ENCODE peak calls at places on chromosomes 16 and 17, in six cellular contexts. F is fibroblast of lung, T is A549, A is colonic mucosa, D is lung, W is tibial nerve. M is an unnamed sample. For H3K4me1, the result is how much of the 10 kb centered on the place peaks cover.

GRCh38 chr17:10031606-10032005 is 126.5 kb upstream of the RCVRN start:
- DNase-seq in W (no peak), T (no peak), F (no peak), D (no peak), A (no peak), M (no peak)

GRCh38 chr16:66902648-66903543 is 15.8 kb downstream of the CDH16 start:
- DNase-seq in A (no peak), D (no peak), F (no peak), T (no peak), W (no peak), M (no peak)

GRCh38 chr16:75254359-75254837 is 3.0 kb upstream of the BCAR1 start:
- DNase-seq in W (no peak), D (peak), T (peak), F (peak), A (peak), M (peak)

GRCh38 chr16:12587170-12587569 is 216.5 kb downstream of the CPPED1 start:
- DNase-seq in F (no peak), W (no peak), A (no peak), D (no peak), T (no peak), M (no peak)

GRCh38 chr17:78748730-78749317 is 33.2 kb downstream of the CYTH1 start:
- DNase-seq in F (peak), W (peak), T (no peak), D (peak), A (peak), M (peak)

GRCh38 chr17:63842173-63842539 is 329 bp downstream of the SMARCD2 start:
- DNase-seq in F (peak), D (no peak), T (no peak), W (no peak), A (peak), M (peak)

GRCh38 chr17:40926341-40926740 is 11.1 kb downstream of the KRT23 start:
- DNase-seq in F (no peak), W (no peak), D (no peak), T (no peak), A (no peak), M (no peak)

GRCh38 chr17:81941484-81942166 is 4.5 kb upstream of the PYCR1 start:
- DNase-seq in D (no peak), F (no peak), W (no peak), T (no peak), A (no peak), M (no peak)

GRCh38 chr16:12661656-12662172 is 142.0 kb downstream of the CPPED1 start:
- DNase-seq in F (peak), W (no peak), D (no peak), T (peak), A (peak), M (no peak)

GRCh38 chr17:40551874-40552768 is 13.2 kb downstream of the CCR7 start:
- DNase-seq in A (peak), F (peak), T (peak), D (peak), W (peak), M (no peak)

GRCh38 chr17:14299261-14300093 is 1.4 kb upstream of the HS3ST3B1 start:
- DNase-seq in F (peak), D (peak), W (no peak), T (no peak), A (peak), M (no peak)

GRCh38 chr17:43720311-43721060 is 38.1 kb downstream of the SOST start:
- DNase-seq in F (peak), A (peak), D (peak), T (peak), W (peak), M (no peak)

GRCh38 chr17:68733241-68734176 is 132.3 kb upstream of the FAM20A start:
- DNase-seq in A (no peak), T (no peak), D (no peak), F (peak), W (peak), M (peak)

GRCh38 chr17:45019177-45019711 is 32.2 kb downstream of the DCAKD start:
- DNase-seq in W (peak), T (peak), F (peak), A (peak), D (no peak), M (no peak)

GRCh38 chr17:79624658-79625478 is 14.0 kb upstream of the RBFOX3 start:
- DNase-seq in W (no peak), A (no peak), T (no peak), D (no peak), F (no peak), M (no peak)

GRCh38 chr16:56836410-56836834 is 28.6 kb upstream of the SLC12A3 start:
- DNase-seq in F (peak), A (no peak), W (no peak), D (no peak), T (no peak), M (no peak)

GRCh38 chr17:8867361-8867981 is at the start of gene PIK3R6:
- DNase-seq in D (no peak), A (no peak), F (no peak), W (no peak), T (no peak), M (no peak)

GRCh38 chr16:46853713-46854443 is 22.9 kb upstream of the C16orf87 start:
- DNase-seq in F (peak), D (peak), T (peak), A (peak), W (peak), M (no peak)

GRCh38 chr17:81420769-81421462 is 25.7 kb downstream of the BAHCC1 start:
- DNase-seq in D (no peak), T (no peak), A (no peak), W (no peak), F (peak), M (no peak)

GRCh38 chr16:1291576-1291974 is 17.9 kb upstream of the UBE2I start:
- DNase-seq in W (no peak), T (no peak), A (no peak), D (no peak), F (no peak), M (no peak)

GRCh38 chr16:3175157-3176153 is 12.5 kb upstream of the OR1F1 start:
- DNase-seq in W (no peak), F (no peak), D (no peak), A (no peak), T (peak), M (peak)

GRCh38 chr16:15404792-15405191 is 9.2 kb downstream of the MPV17L start:
- DNase-seq in W (peak), A (no peak), T (peak), F (no peak), D (no peak), M (no peak)

GRCh38 chr17:31877341-31877740 is 18.3 kb upstream of the COPRS start:
- DNase-seq in T (no peak), D (no peak), F (no peak), A (no peak), W (no peak), M (no peak)

GRCh38 chr16:81650982-81651562 is 128.0 kb upstream of the PLCG2 start:
- DNase-seq in F (peak), D (peak), W (peak), T (no peak), A (peak), M (no peak)

GRCh38 chr16:27465483-27465879 is 63.5 kb downstream of the IL21R start:
- DNase-seq in T (no peak), W (no peak), F (no peak), D (no peak), A (no peak), M (no peak)

GRCh38 chr17:77258638-77259037 is 117.9 kb downstream of the SEC14L1 start:
- DNase-seq in D (no peak), F (no peak), T (no peak), W (no peak), A (no peak), M (no peak)

GRCh38 chr16:2477327-2477726 is 2.4 kb downstream of the TBC1D24 start:
- DNase-seq in F (no peak), W (no peak), A (no peak), D (no peak), T (no peak), M (no peak)

GRCh38 chr16:82136956-82137818 is 32.8 kb downstream of the MPHOSPH6 start:
- DNase-seq in A (no peak), T (no peak), D (no peak), W (no peak), F (peak), M (no peak)

GRCh38 chr16:63188076-63188771 is 1152.0 kb upstream of the CDH8 start:
- DNase-seq in A (peak), F (no peak), T (no peak), D (no peak), W (no peak), M (no peak)

GRCh38 chr17:81396722-81397313 is 1.6 kb downstream of the BAHCC1 start:
- DNase-seq in D (no peak), A (peak), W (no peak), F (peak), T (peak), M (no peak)

GRCh38 chr17:48023408-48024148 is 14.0 kb downstream of the COPZ2 start:
- DNase-seq in D (peak), W (peak), A (peak), F (peak), T (peak), M (no peak)

GRCh38 chr17:69539274-69539673 is 124.8 kb downstream of the MAP2K6 start:
- DNase-seq in W (no peak), A (no peak), T (no peak), D (no peak), F (no peak), M (no peak)

DNA sequence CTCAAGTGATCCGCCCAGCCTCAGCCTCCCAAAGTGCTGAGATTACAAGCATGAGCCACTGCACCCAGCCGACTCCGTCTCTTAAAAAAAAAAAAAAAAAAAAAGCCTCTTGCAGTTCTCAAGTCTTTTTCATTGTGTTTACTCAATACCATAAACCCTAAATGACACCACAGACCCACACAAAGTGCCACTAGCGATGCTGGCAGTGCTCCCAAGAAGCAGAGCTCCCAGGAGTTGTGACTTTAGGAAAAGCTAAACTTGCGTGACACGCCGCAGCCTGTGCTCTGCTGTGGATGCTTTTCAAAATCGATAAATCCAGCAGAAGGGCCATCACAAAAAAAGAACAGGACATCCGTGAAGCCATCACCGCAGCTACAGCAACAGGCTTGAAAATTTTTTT is 114.7 kb downstream of the ANKRD11 start:
- DNase-seq in T (no peak), A (no peak), F (no peak), D (no peak), W (no peak), M (no peak)
- H3K27ac ChIP-seq in T (no peak), A (no peak), F (no peak), D (no peak), W (no peak), M (no peak)

GRCh38 chr17:49494399-49494798 is 694 bp upstream of the NGFR start:
- DNase-seq in W (no peak), D (no peak), F (no peak), A (no peak), T (no peak), M (no peak)

GRCh38 chr17:49495842-49496182 is 719 bp downstream of the NGFR start:
- DNase-seq in A (no peak), D (no peak), T (no peak), W (no peak), F (no peak), M (no peak)

GRCh38 chr17:49496866-49497146 is 1.7 kb downstream of the NGFR start:
- DNase-seq in W (no peak), A (no peak), D (no peak), T (no peak), F (no peak), M (no peak)

GRCh38 chr17:49496183-49496865 is 1.2 kb downstream of the NGFR start:
- DNase-seq in T (peak), W (peak), A (peak), D (peak), F (peak), M (no peak)

DNA sequence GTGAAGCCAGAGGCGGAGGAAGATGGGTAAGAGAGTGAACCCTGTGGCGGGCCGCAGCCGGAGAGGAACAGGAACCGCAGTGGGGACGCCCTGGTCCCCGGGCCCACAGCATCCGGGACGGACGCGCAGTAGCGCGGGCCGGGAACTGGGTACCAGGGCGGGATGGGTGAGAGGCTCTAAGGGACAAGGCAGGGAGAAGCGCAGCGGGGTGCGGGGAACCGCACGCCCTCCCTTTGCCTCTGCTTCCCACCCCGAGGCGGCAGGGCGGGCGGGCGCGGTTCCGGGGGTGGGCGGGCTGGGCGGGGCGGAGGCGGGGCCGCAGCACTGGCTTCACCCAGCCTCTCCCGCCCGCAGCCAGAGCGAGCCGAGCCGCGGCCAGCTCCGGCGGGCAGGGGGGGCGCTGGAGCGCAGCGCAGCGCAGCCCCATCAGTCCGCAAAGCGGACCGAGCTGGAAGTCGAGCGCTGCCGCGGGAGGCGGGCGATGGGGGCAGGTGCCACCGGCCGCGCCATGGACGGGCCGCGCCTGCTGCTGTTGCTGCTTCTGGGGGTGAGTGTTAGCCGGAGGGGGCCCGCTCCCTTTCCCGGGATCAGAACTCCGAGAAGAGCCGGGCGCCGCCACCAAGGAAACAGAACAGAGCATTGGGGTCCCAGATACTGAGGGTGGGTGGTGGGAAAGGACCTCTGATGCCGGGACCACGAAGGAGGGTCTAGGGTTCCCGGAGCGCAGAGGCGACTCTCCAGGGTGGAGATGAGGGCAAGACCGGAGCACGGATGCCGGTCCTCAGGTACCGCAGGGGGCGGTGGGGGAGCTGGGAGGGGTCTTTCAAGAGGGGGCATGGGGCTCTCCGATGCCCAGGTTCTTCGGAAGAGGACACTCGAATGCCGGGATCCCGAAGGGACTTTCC is at the start of gene NGFR:
- DNase-seq in A (peak), F (no peak), T (no peak), W (no peak), D (no peak), M (no peak)
- TF ChIP-seq CTCF in A (no peak), F (no peak), T (peak), W (no peak), D (no peak), M (peak)

DNA sequence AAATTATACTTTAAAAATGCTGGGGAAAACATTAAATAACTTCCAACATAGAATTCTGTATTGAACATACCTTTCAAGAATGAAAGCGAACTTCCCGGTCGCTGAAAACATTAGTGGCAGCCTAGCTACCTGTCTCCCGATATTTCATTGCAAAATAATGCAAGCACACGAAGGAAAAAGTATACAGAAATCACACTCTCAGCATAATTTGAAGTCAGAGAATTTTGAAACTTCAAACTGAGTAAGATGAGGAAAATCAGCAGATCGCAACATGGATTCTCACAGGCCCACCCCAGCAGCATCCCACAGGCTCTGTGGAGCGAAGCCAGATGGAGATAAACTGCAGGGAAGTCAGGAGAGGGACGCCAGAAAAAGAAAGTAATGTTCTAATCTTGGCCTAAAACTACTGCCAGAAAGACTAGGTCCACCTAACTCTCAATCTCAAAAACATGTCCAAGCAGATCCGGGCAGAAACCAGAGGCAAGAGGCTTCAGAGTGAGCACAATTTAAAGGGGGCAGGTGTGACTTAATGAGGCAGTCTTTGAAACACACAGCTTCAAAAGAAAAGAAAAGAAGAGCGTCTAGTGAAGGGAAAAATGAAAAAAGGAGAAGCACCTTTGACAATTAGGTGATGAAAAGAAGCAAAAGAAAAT is 4.8 kb upstream of the GOSR1 start:
- DNase-seq in T (no peak), D (no peak), W (no peak), F (no peak), A (no peak), M (peak)
- H3K4me1 ChIP-seq in T (under half), D (under half), W (under half), F (under half), A (under half), M (under half)

GRCh38 chr16:71572497-71573116 is 4.3 kb downstream of the TAT start:
- DNase-seq in W (no peak), F (no peak), D (no peak), A (no peak), T (peak), M (no peak)
- H3K27ac ChIP-seq in W (no peak), F (no peak), D (no peak), A (peak), T (peak), M (no peak)

DNA sequence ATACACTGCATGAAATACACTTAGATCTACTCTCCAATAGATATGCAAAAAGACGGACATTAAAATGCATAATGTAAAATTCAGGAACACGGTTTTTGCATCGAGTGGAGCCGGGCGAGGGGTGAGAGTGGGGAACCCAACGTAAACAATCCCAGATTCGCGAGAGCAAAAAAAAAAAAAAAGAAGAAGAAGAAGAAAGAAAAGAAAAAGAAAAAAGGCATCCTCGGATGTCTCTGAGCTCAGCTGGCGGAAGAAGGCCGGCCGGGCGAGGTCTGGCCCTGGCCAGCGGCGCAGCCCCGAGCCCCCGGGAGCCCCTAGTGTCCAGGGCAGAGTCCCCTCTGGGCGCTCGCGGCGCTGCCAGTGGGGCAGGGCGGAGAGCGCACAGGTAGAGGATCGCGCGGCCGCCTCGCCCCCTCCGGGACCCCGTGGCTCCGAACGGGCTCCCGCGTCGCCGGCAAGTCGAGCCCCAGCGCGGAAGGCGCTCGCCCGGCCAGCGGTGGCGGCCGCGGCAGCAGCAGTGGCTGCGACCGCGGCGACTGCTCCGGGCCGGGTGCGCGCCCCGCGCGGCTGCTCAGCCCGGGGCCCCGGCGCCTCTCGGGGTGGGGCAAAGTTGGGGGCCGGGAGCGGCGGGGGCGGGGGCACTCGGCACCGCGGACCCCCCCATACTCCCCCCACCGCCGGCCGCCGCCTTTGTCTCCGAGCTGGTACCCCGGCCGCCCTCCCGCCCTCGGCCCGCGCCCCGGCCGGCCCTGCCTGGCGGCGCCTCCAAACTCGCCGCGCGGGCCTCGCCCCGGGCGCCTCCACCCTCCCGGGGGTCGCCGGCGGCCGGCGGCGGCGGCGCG is 9.7 kb upstream of the ZFHX3 start:
- DNase-seq in T (no peak), F (no peak), D (no peak), A (no peak), W (no peak), M (no peak)
- TF ChIP-seq CTCF in T (peak), F (no peak), D (no peak), A (no peak), W (peak), M (peak)

DNA sequence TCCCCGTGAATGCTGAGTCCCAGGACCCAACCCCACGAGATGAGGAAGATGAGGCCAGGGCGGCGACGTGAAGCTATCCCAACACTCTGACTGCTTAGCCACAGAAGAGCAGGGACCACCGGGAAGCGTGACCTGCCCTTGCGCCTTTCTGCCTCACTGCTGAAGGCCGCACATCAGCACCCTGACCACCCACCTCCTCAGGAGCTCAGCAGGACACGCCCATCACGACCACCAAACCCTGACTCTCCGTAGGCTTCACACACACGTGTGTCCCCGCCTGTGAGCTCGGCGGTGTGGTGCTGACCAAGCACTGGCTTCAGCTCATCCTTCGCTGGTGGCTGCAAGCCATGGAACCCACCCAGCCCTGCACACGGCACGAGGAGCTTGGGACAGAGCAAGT is 97.8 kb downstream of the ZNF778 start:
- DNase-seq in F (no peak), W (no peak), A (no peak), T (no peak), D (no peak), M (no peak)
- H3K4me1 ChIP-seq in F (under half), W (half or more), A (under half), T (half or more), D (under half), M (under half)

M was measured in foreskin keratinocyte.